ENCODE peak calls at places on chromosome 1, in four cellular contexts. G is T1000; F is stimulated activated CD4-positive, alpha-beta T cell treated with anti-CD3 and anti-CD28 coated beads, Interleukin-12 subunit alpha, Interleukin-12 subunit beta, amount 100 ng/mL, for 4 hours; N is K562. M is an unnamed sample.

GRCh38 chr1:94864821-94865220 is 44.7 kb downstream of the SLC44A3 start:
- DNase-seq in F (no peak), G (no peak), N (no peak), M (no peak)

GRCh38 chr1:193606035-193606434 is 419.6 kb upstream of the B3GALT2 start:
- DNase-seq in G (no peak), N (no peak), F (no peak), M (no peak)

GRCh38 chr1:26468911-26469310 is 3.3 kb upstream of the HMGN2 start:
- DNase-seq in F (no peak), N (no peak), G (no peak), M (no peak)

GRCh38 chr1:12052997-12053686 is 10.0 kb upstream of the TNFRSF8 start:
- DNase-seq in F (no peak), N (no peak), G (no peak), M (no peak)

GRCh38 chr1:234619071-234619480 is 9.1 kb upstream of the IRF2BP2 start:
- DNase-seq in N (no peak), F (no peak), G (no peak), M (no peak)

GRCh38 chr1:212466437-212466836 is 33.7 kb downstream of the NENF start:
- DNase-seq in G (no peak), N (no peak), F (no peak), M (no peak)

GRCh38 chr1:165842363-165843129 is 15.1 kb downstream of the UCK2 start:
- DNase-seq in G (no peak), N (peak), F (no peak), M (no peak)

GRCh38 chr1:60458111-60458510 is 384.5 kb upstream of the C1orf87 start:
- DNase-seq in F (no peak), G (no peak), N (no peak), M (no peak)

GRCh38 chr1:25774921-25775774 is 24.8 kb upstream of the SELENON start:
- DNase-seq in F (peak), G (no peak), N (no peak), M (no peak)